ENCODE peak calls at places on chromosome 2, in four cellular contexts. B is GM23248, Y is H9, Z is IMR-90. W is an unnamed sample.

GRCh38 chr2:168336786-168337388 is 89.5 kb upstream of the STK39 start:
- DNase-seq in B (no peak), Y (peak; percentile 91), Z (no peak), W (peak; percentile 83)

GRCh38 chr2:26492749-26493515 is 15.0 kb upstream of the OTOF start:
- DNase-seq in B (no peak), Y (no peak), Z (no peak), W (no peak)

GRCh38 chr2:109109342-109109741 is 19.7 kb upstream of the SH3RF3 start:
- DNase-seq in B (no peak), Y (no peak), Z (no peak), W (no peak)

GRCh38 chr2:24972315-24972958 is 682 bp upstream of the DNAJC27 start:
- DNase-seq in B (peak; percentile 60), Y (no peak), Z (no peak), W (peak; percentile 34)

GRCh38 chr2:132978840-132979239 is 308.8 kb upstream of the LYPD1 start:
- DNase-seq in B (no peak), Y (no peak), Z (no peak), W (peak; percentile 30)

GRCh38 chr2:71538656-71539265 is 85.4 kb downstream of the DYSF start:
- DNase-seq in B (no peak), Y (peak; percentile 17), Z (no peak), W (no peak)

GRCh38 chr2:212554233-212554632 is 15.6 kb upstream of the ERBB4 start:
- DNase-seq in B (no peak), Y (no peak), Z (no peak), W (no peak)

GRCh38 chr2:230525682-230526081 is 109.7 kb downstream of the SP100 start:
- DNase-seq in B (no peak), Y (no peak), Z (no peak), W (no peak)

GRCh38 chr2:70922591-70923234 is 13.0 kb upstream of the ATP6V1B1 start:
- DNase-seq in B (no peak), Y (peak; percentile 37), Z (no peak), W (no peak)

GRCh38 chr2:32135409-32135808 is 30.3 kb upstream of the SLC30A6 start:
- DNase-seq in B (peak; percentile 87), Y (no peak), Z (peak; percentile 80), W (peak; percentile 72)

GRCh38 chr2:33136570-33136969 is 189.8 kb downstream of the LTBP1 start:
- DNase-seq in B (no peak), Y (no peak), Z (peak; percentile 40), W (no peak)

GRCh38 chr2:34652636-34653035 is 1053.5 kb upstream of the FAM98A start:
- DNase-seq in B (peak; percentile 43), Y (no peak), Z (no peak), W (no peak)

GRCh38 chr2:18169121-18169786 is 290.8 kb downstream of the KCNS3 start:
- DNase-seq in B (no peak), Y (no peak), Z (no peak), W (no peak)

GRCh38 chr2:42107249-42108042 is 59.6 kb downstream of the PKDCC start:
- DNase-seq in B (no peak), Y (no peak), Z (no peak), W (no peak)
- H3K27me3 ChIP-seq in B (no peaks in the 10 kb centered on the region), Y (no peaks in the 10 kb centered on the region), Z (peaks cover 2% of the 10 kb centered on the region), W (no peaks in the 10 kb centered on the region)

DNA sequence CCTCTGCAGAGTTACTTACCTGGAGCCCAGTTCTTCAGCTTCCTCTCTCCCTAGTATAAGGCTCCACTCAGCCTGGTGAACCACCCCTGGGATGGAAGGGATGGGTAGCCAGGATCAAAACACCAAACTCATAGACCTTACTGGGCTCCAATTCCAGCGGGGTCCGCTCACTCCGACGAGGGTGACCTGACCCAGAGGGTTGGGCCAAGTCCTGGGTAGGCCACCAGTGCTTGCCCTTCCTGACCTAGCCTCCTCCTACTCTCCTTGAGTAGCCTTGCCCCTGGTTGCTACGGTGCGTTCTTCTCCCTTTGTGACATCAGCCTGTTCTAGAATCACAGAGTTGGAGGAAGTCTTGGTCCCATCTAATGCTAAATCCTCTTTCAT is 513 bp upstream of the STAT4 start:
- DNase-seq in B (no peak), Y (peak; percentile 60), Z (no peak), W (no peak)
- H2AFZ ChIP-seq in B (peak overlapping the region; percentile 98), Y (no peak overlapping the region), Z (peak overlapping the region; percentile 90), W (peak overlapping the region; percentile 97)

GRCh38 chr2:101778102-101778501 is 80.6 kb downstream of the MAP4K4 start:
- DNase-seq in B (no peak), Y (no peak), Z (no peak), W (no peak)
- H4K20me1 ChIP-seq in B (peaks cover 52% of the 10 kb centered on the region), Y (peaks cover 2% of the 10 kb centered on the region), Z (peaks cover 99% of the 10 kb centered on the region), W (peaks cover 13% of the 10 kb centered on the region)

GRCh38 chr2:29920130-29920577 is 1.2 kb downstream of the ALK start:
- DNase-seq in B (peak; percentile 60), Y (peak; percentile 90), Z (no peak), W (peak; percentile 32)
- H3K27me3 ChIP-seq in B (peaks cover 41% of the 10 kb centered on the region), Y (peaks cover 24% of the 10 kb centered on the region), Z (peaks cover 28% of the 10 kb centered on the region), W (peaks cover 22% of the 10 kb centered on the region)

GRCh38 chr2:104163611-104164157 is 690.2 kb upstream of the POU3F3 start:
- DNase-seq in B (no peak), Y (no peak), Z (no peak), W (no peak)
- H2AFZ ChIP-seq in B (no peak overlapping the region), Y (no peak overlapping the region), Z (no peak overlapping the region), W (no peak overlapping the region)

GRCh38 chr2:74383254-74383653 is 3.1 kb upstream of the DCTN1 start:
- DNase-seq in B (peak; percentile 73), Y (no peak), Z (peak; percentile 86), W (peak; percentile 66)
- H4K20me1 ChIP-seq in B (no peaks in the 10 kb centered on the region), Y (no peaks in the 10 kb centered on the region), Z (peaks cover 48% of the 10 kb centered on the region), W (no peaks in the 10 kb centered on the region)

GRCh38 chr2:104698276-104698675 is 155.6 kb upstream of the POU3F3 start:
- DNase-seq in B (no peak), Y (no peak), Z (no peak), W (no peak)

GRCh38 chr2:104702451-104702850 is 151.5 kb upstream of the POU3F3 start:
- DNase-seq in B (no peak), Y (no peak), Z (no peak), W (no peak)

GRCh38 chr2:104702026-104702425 is 151.9 kb upstream of the POU3F3 start:
- DNase-seq in B (no peak), Y (no peak), Z (no peak), W (no peak)

GRCh38 chr2:104703669-104704068 is 150.2 kb upstream of the POU3F3 start:
- DNase-seq in B (no peak), Y (no peak), Z (no peak), W (peak; percentile 2)

GRCh38 chr2:104701471-104701911 is 152.4 kb upstream of the POU3F3 start:
- DNase-seq in B (no peak), Y (no peak), Z (no peak), W (no peak)
- H3K27me3 ChIP-seq in B (peaks cover 9% of the 10 kb centered on the region), Y (no peaks in the 10 kb centered on the region), Z (no peaks in the 10 kb centered on the region), W (no peaks in the 10 kb centered on the region)

GRCh38 chr2:120503793-120504571 is 158.0 kb downstream of the INHBB start:
- DNase-seq in B (peak; percentile 93), Y (no peak), Z (peak; percentile 57), W (no peak)
- H2AFZ ChIP-seq in B (peak overlapping the region; percentile 71), Y (no peak overlapping the region), Z (peak overlapping the region; percentile 61), W (no peak overlapping the region)

DNA sequence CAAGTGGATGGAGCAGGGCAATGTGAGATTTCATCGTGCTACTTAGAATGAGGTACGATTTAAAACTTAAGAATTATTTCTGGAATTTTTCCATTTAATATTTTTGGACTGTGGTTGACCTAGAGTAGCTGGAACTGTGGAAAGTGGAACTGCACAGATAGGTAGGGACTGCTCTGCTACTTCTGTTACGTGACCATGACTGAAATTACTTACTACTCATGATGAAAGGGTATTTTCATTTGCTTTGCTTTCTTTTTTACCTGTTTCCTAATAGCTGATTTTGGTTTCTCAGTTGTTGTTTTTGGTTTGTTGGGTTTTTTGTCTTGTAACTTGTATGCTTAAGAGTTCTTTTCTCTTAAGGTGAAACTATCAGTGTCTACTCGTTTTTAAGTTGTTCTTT is 11.4 kb downstream of the UBE2E3 start:
- DNase-seq in B (no peak), Y (no peak), Z (no peak), W (no peak)
- H4K20me1 ChIP-seq in B (no peaks in the 10 kb centered on the region), Y (no peaks in the 10 kb centered on the region), Z (peaks cover 6% of the 10 kb centered on the region), W (no peaks in the 10 kb centered on the region)